ENCODE peak calls at places on chromosomes 13 and 19, in five cellular contexts. One of them, this sample, is unnamed.

GRCh38 chr19:17125052-17125727 is 49.6 kb downstream of the MYO9B start:
- DNase-seq in PC-3: no peak
- DNase-seq in pancreas: no peak
- DNase-seq in SK-N-SH: no peak
- DNase-seq in ascending aorta: no peak
- DNase-seq in this sample: no peak

GRCh38 chr19:1360818-1361461 is 22.8 kb upstream of the NDUFS7 start:
- DNase-seq in PC-3: no peak
- DNase-seq in pancreas: peak; percentile 55
- DNase-seq in SK-N-SH: peak; percentile 97
- DNase-seq in ascending aorta: no peak
- DNase-seq in this sample: peak; percentile 90

GRCh38 chr19:3851254-3852176 is 17.3 kb downstream of the ZFR2 start:
- DNase-seq in PC-3: peak; percentile 12
- DNase-seq in pancreas: no peak
- DNase-seq in SK-N-SH: no peak
- DNase-seq in ascending aorta: no peak
- DNase-seq in this sample: peak; percentile 27

GRCh38 chr13:44810067-44810840 is 179.0 kb downstream of the NUFIP1 start:
- DNase-seq in PC-3: peak; percentile 37
- DNase-seq in pancreas: no peak
- DNase-seq in SK-N-SH: peak; percentile 26
- DNase-seq in ascending aorta: no peak
- DNase-seq in this sample: no peak

GRCh38 chr19:38095411-38096308 is 128.4 kb downstream of the DPF1 start:
- DNase-seq in PC-3: peak; percentile 68
- DNase-seq in pancreas: peak; percentile 47
- DNase-seq in SK-N-SH: peak; percentile 74
- DNase-seq in ascending aorta: peak; percentile 11
- DNase-seq in this sample: peak; percentile 71

GRCh38 chr19:45591004-45591637 is 6.5 kb upstream of the OPA3 start:
- DNase-seq in PC-3: no peak
- DNase-seq in pancreas: peak; percentile 49
- DNase-seq in SK-N-SH: peak; percentile 79
- DNase-seq in ascending aorta: no peak
- DNase-seq in this sample: peak; percentile 39

GRCh38 chr19:53596056-53596455 is 35.7 kb upstream of the DPRX start:
- DNase-seq in PC-3: no peak
- DNase-seq in pancreas: no peak
- DNase-seq in SK-N-SH: no peak
- DNase-seq in ascending aorta: no peak
- DNase-seq in this sample: no peak

GRCh38 chr13:20582026-20582425 is 15.1 kb downstream of the IFT88 start:
- DNase-seq in PC-3: no peak
- DNase-seq in pancreas: no peak
- DNase-seq in SK-N-SH: no peak
- DNase-seq in ascending aorta: no peak
- DNase-seq in this sample: no peak

GRCh38 chr13:50410921-50411712 is 395.9 kb downstream of the KCNRG start:
- DNase-seq in PC-3: peak; percentile 82
- DNase-seq in pancreas: no peak
- DNase-seq in SK-N-SH: no peak
- DNase-seq in ascending aorta: no peak
- DNase-seq in this sample: peak; percentile 85

GRCh38 chr13:59452189-59452588 is 711.5 kb downstream of the DIAPH3 start:
- DNase-seq in PC-3: no peak
- DNase-seq in pancreas: peak; percentile 20
- DNase-seq in SK-N-SH: no peak
- DNase-seq in ascending aorta: no peak
- DNase-seq in this sample: no peak

GRCh38 chr13:105090244-105090643 is 1445.2 kb downstream of the EFNB2 start:
- DNase-seq in PC-3: no peak
- DNase-seq in pancreas: no peak
- DNase-seq in SK-N-SH: no peak
- DNase-seq in ascending aorta: no peak
- DNase-seq in this sample: no peak

GRCh38 chr13:105087941-105088340 is 1447.5 kb downstream of the EFNB2 start:
- DNase-seq in PC-3: no peak
- DNase-seq in pancreas: no peak
- DNase-seq in SK-N-SH: no peak
- DNase-seq in ascending aorta: no peak
- DNase-seq in this sample: no peak

GRCh38 chr13:105083986-105084385 is 1451.5 kb downstream of the EFNB2 start:
- DNase-seq in PC-3: no peak
- DNase-seq in pancreas: no peak
- DNase-seq in SK-N-SH: peak; percentile 67
- DNase-seq in ascending aorta: no peak
- DNase-seq in this sample: no peak

DNA sequence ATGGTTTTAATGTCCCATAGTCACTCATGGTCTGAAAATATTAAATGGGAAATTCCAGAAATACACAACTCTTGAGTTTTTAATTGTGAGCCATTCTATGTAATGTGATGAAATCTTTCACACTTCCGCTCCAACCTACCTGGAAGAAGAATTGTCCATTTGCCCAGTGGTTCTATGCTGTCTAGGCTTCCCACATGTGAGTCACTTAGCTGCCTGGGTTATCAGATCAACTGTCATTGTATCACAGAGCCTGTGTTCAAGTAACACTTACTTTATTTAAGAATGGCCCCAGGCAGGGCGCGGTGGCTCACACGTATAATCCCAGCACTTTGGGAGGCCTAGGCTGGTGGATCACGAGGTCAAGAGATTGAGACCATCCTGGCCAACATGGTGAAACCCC is 1450.5 kb downstream of the EFNB2 start:
- DNase-seq in PC-3: no peak
- DNase-seq in pancreas: no peak
- DNase-seq in SK-N-SH: no peak
- DNase-seq in ascending aorta: no peak
- DNase-seq in this sample: no peak
- H3K4me3 ChIP-seq in PC-3: no peak overlapping the region
- H3K4me3 ChIP-seq in pancreas: no peak overlapping the region
- H3K4me3 ChIP-seq in SK-N-SH: no peak overlapping the region
- H3K4me3 ChIP-seq in ascending aorta: no peak overlapping the region
- H3K4me3 ChIP-seq in this sample: no peak overlapping the region

DNA sequence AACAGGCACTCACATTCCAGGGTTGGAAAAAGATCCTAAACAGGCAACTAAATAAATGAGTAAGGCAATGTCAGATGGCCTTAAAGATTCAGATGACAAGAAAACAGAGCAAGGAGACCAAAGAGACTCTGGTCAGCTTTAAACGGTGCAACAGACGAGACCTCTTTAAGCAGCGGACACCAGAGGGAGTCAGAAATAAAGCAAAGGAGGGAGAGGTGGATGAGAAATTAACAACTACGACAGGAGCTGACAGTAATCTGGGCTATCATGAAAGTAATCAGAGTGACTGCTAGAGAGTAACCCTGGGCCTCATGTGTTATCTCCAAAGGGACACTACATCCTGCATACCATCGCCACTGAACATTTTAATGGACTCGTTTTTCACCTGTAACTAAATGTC is 1.1 kb downstream of the ZNF550 start:
- DNase-seq in PC-3: peak; percentile 8
- DNase-seq in pancreas: no peak
- DNase-seq in SK-N-SH: peak; percentile 29
- DNase-seq in ascending aorta: no peak
- DNase-seq in this sample: peak; percentile 36
- TF ChIP-seq CTCF in PC-3: peak; percentile 25
- TF ChIP-seq CTCF in pancreas: no peak
- TF ChIP-seq CTCF in SK-N-SH: no peak
- TF ChIP-seq CTCF in ascending aorta: no peak
- TF ChIP-seq CTCF in this sample: peak; percentile 34

GRCh38 chr19:50202399-50202798 is 1.0 kb upstream of the MYH14 start:
- DNase-seq in PC-3: no peak
- DNase-seq in pancreas: no peak
- DNase-seq in SK-N-SH: no peak
- DNase-seq in ascending aorta: no peak
- DNase-seq in this sample: no peak
- H3K4me3 ChIP-seq in PC-3: no peak overlapping the region
- H3K4me3 ChIP-seq in pancreas: no peak overlapping the region
- H3K4me3 ChIP-seq in SK-N-SH: no peak overlapping the region
- H3K4me3 ChIP-seq in ascending aorta: no peak overlapping the region
- H3K4me3 ChIP-seq in this sample: no peak overlapping the region

GRCh38 chr19:13447978-13448377 is 58.3 kb downstream of the CACNA1A start:
- DNase-seq in PC-3: no peak
- DNase-seq in pancreas: no peak
- DNase-seq in SK-N-SH: no peak
- DNase-seq in ascending aorta: no peak
- DNase-seq in this sample: no peak

GRCh38 chr19:13451596-13451995 is 54.7 kb downstream of the CACNA1A start:
- DNase-seq in PC-3: no peak
- DNase-seq in pancreas: no peak
- DNase-seq in SK-N-SH: no peak
- DNase-seq in ascending aorta: no peak
- DNase-seq in this sample: no peak
- TF ChIP-seq CTCF in PC-3: no peak
- TF ChIP-seq CTCF in pancreas: no peak
- TF ChIP-seq CTCF in SK-N-SH: no peak
- TF ChIP-seq CTCF in ascending aorta: no peak
- TF ChIP-seq CTCF in this sample: no peak

DNA sequence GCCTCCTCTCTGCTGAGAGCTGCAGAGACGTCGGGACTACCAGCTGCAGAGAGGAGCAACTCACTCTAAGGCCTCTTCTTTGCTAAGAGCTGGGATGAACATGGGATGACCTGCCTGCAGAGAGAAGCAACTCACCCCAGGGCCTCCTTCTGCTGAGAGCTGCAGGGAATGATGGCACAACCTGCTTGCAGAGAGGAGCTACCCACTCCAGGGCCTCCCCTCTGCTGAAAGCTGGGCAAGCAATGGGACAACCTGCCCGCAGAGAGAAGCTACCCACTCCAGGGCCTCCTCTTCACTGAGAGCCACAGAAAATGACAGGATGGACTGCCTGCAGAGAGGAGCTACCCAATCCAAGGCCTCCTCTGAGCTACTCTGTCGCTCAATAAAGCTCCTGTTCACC is 6.9 kb upstream of the MLLT1 start:
- DNase-seq in PC-3: no peak
- DNase-seq in pancreas: no peak
- DNase-seq in SK-N-SH: no peak
- DNase-seq in ascending aorta: no peak
- DNase-seq in this sample: no peak
- H3K4me3 ChIP-seq in PC-3: no peak overlapping the region
- H3K4me3 ChIP-seq in pancreas: no peak overlapping the region
- H3K4me3 ChIP-seq in SK-N-SH: no peak overlapping the region
- H3K4me3 ChIP-seq in ascending aorta: no peak overlapping the region
- H3K4me3 ChIP-seq in this sample: no peak overlapping the region

GRCh38 chr19:8611391-8611883 is 922 bp upstream of the ADAMTS10 start:
- DNase-seq in PC-3: no peak
- DNase-seq in pancreas: no peak
- DNase-seq in SK-N-SH: peak; percentile 52
- DNase-seq in ascending aorta: no peak
- DNase-seq in this sample: no peak

GRCh38 chr19:8608858-8609209 is 1.7 kb downstream of the ADAMTS10 start:
- DNase-seq in PC-3: no peak
- DNase-seq in pancreas: no peak
- DNase-seq in SK-N-SH: no peak
- DNase-seq in ascending aorta: no peak
- DNase-seq in this sample: no peak

GRCh38 chr19:8610928-8611284 is 391 bp upstream of the ADAMTS10 start:
- DNase-seq in PC-3: no peak
- DNase-seq in pancreas: no peak
- DNase-seq in SK-N-SH: no peak
- DNase-seq in ascending aorta: no peak
- DNase-seq in this sample: no peak

GRCh38 chr19:8610041-8610927 is at the start of gene ADAMTS10:
- DNase-seq in PC-3: no peak
- DNase-seq in pancreas: no peak
- DNase-seq in SK-N-SH: peak; percentile 84
- DNase-seq in ascending aorta: no peak
- DNase-seq in this sample: peak; percentile 33

GRCh38 chr19:8609210-8610040 is 1.1 kb downstream of the ADAMTS10 start:
- DNase-seq in PC-3: no peak
- DNase-seq in pancreas: peak; percentile 46
- DNase-seq in SK-N-SH: peak; percentile 92
- DNase-seq in ascending aorta: peak; percentile 34
- DNase-seq in this sample: peak; percentile 35
- TF ChIP-seq CTCF in PC-3: no peak
- TF ChIP-seq CTCF in pancreas: no peak
- TF ChIP-seq CTCF in SK-N-SH: no peak
- TF ChIP-seq CTCF in ascending aorta: peak; percentile 2
- TF ChIP-seq CTCF in this sample: no peak

GRCh38 chr13:81562598-81562997 is 1221.7 kb upstream of the SPRY2 start:
- DNase-seq in PC-3: no peak
- DNase-seq in pancreas: no peak
- DNase-seq in SK-N-SH: no peak
- DNase-seq in ascending aorta: no peak
- DNase-seq in this sample: no peak
- H3K4me3 ChIP-seq in PC-3: no peak overlapping the region
- H3K4me3 ChIP-seq in pancreas: no peak overlapping the region
- H3K4me3 ChIP-seq in SK-N-SH: no peak overlapping the region
- H3K4me3 ChIP-seq in ascending aorta: no peak overlapping the region
- H3K4me3 ChIP-seq in this sample: no peak overlapping the region

DNA sequence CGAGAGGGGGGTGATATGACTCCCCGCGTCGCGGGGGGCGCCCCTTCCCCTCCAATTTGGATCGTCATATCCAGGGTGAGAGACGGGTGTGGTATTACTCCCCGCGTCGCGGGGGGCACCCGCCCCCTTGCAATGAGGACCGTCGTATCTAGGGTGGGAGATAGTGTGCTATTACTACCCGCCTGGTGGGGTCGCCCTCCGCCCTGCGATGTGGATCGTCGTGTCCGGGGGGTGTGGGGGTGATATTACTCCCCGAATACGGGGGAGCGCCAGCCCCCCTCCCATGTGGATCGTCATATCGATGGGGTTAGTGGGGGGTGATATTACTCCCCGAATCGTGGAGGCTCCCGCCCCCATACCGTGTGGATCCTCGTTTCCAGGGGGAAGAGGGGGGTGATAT is 29.2 kb upstream of the RGCC start:
- DNase-seq in PC-3: no peak
- DNase-seq in pancreas: no peak
- DNase-seq in SK-N-SH: peak; percentile 65
- DNase-seq in ascending aorta: no peak
- DNase-seq in this sample: no peak
- TF ChIP-seq CTCF in PC-3: no peak
- TF ChIP-seq CTCF in pancreas: no peak
- TF ChIP-seq CTCF in SK-N-SH: peak; percentile 62
- TF ChIP-seq CTCF in ascending aorta: no peak
- TF ChIP-seq CTCF in this sample: peak; percentile 25

DNA sequence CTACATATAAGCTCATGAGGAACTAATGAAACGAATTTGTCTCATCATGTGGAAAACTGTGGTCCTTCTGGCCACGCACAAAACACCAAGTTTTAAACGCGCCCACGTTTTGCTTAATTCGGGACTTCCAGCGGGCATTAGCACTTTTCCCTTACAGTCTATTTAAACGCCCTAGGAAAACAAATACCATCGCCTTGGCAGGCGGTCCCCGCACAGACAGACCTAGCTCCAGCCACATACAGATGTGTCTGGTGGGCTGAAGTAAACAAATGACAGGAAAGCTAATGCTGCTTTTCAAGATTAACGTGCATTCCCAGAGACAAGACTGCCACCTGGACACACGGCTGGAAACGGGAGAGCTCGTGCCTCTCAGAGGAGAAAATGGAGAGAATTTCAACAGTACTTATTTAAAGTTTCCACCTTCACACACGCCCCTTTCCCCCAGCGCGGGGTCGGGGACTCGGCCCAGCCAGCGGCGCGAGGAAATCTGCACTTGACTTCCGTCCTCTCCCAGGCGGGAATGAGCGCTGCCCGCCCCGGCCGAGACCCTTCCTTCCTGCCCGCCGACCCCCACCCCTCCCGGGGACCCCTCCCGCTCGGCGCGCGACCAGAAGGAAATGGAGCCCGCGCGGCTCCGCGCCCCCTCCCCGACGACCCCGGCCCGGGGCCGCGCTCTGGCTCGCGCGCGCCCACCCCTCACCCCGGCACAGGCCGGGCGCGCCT is 929 bp downstream of the USP12 start:
- DNase-seq in PC-3: peak; percentile 26
- DNase-seq in pancreas: peak; percentile 49
- DNase-seq in SK-N-SH: no peak
- DNase-seq in ascending aorta: no peak
- DNase-seq in this sample: no peak
- H3K4me3 ChIP-seq in PC-3: peak overlapping the region; percentile 72
- H3K4me3 ChIP-seq in pancreas: peak overlapping the region; percentile 81
- H3K4me3 ChIP-seq in SK-N-SH: peak overlapping the region; percentile 67
- H3K4me3 ChIP-seq in ascending aorta: peak overlapping the region; percentile 86
- H3K4me3 ChIP-seq in this sample: peak overlapping the region; percentile 75